ENCODE peak calls at places on chromosomes 3 and 15, in eight cellular contexts. D is cardiac septum; R is dorsolateral prefrontal cortex; Y is GM19239; A is D721Med; L is stimulated activated CD4-positive, alpha-beta T cell treated with anti-CD3 and anti-CD28 coated beads, Interleukin-1b, Interleukin-23, amount 100 ng/mL, for 24 hours; S is brain microvascular endothelial cell; Q is SW480. E is an unnamed sample.

GRCh38 chr3:127112796-127113570 is 79.9 kb upstream of the PRR23E start:
- DNase-seq in Q (no peak), L (no peak), Y (no peak), D (no peak), S (no peak), R (no peak), A (no peak), E (no peak)

GRCh38 chr3:60514085-60514649 is 737.1 kb downstream of the FHIT start:
- DNase-seq in Q (no peak), R (no peak), Y (no peak), A (no peak), S (no peak), L (no peak), D (no peak), E (no peak)

GRCh38 chr3:184443364-184443763 is 63.5 kb downstream of the CHRD start:
- DNase-seq in L (no peak), Q (no peak), A (no peak), R (no peak), D (no peak), S (no peak), Y (no peak), E (peak)

GRCh38 chr15:49501586-49501985 is 78.5 kb downstream of the FGF7 start:
- DNase-seq in L (no peak), D (no peak), Q (no peak), R (no peak), A (no peak), S (no peak), Y (no peak), E (no peak)

GRCh38 chr15:93483923-93484322 is 394.9 kb upstream of the RGMA start:
- DNase-seq in A (no peak), Q (no peak), L (no peak), Y (no peak), D (no peak), S (no peak), R (no peak), E (no peak)

GRCh38 chr3:73235768-73236167 is 174.3 kb downstream of the EBLN2 start:
- DNase-seq in R (no peak), L (no peak), Q (no peak), D (no peak), Y (no peak), A (no peak), S (no peak), E (no peak)

GRCh38 chr15:71411538-71412482 is 296.5 kb downstream of the THSD4 start:
- DNase-seq in L (no peak), R (no peak), S (peak), Y (no peak), Q (no peak), D (no peak), A (no peak), E (peak)

GRCh38 chr3:116338713-116339112 is 106.6 kb downstream of the LSAMP start:
- DNase-seq in D (no peak), R (no peak), A (no peak), L (no peak), Y (no peak), S (no peak), Q (no peak), E (no peak)

GRCh38 chr3:10702961-10703740 is 112.9 kb upstream of the SLC6A11 start:
- DNase-seq in R (no peak), L (no peak), S (no peak), Q (no peak), Y (no peak), D (no peak), A (no peak), E (no peak)

GRCh38 chr3:122766430-122766829 is 27.2 kb downstream of the HSPBAP1 start:
- DNase-seq in R (no peak), Y (no peak), L (no peak), A (no peak), D (no peak), S (no peak), Q (no peak), E (no peak)

GRCh38 chr3:151697496-151697895 is 36.2 kb upstream of the AADACL2 start:
- DNase-seq in D (no peak), L (no peak), S (peak), Y (no peak), R (no peak), A (no peak), Q (no peak), E (no peak)

GRCh38 chr15:51450001-51450400 is 108.5 kb downstream of the GLDN start:
- DNase-seq in D (no peak), S (peak), Q (peak), L (no peak), R (no peak), A (no peak), Y (no peak), E (peak)

GRCh38 chr15:93165737-93166136 is 76.7 kb upstream of the RGMA start:
- DNase-seq in D (no peak), Y (no peak), S (no peak), Q (no peak), R (no peak), A (no peak), L (no peak), E (no peak)

GRCh38 chr15:52481915-52482314 is 46.8 kb downstream of the MYO5A start:
- DNase-seq in D (no peak), L (no peak), Q (peak), R (no peak), S (peak), Y (peak), A (no peak), E (peak)

GRCh38 chr15:35477853-35478252 is 68.1 kb downstream of the DPH6 start:
- DNase-seq in Q (no peak), Y (no peak), R (no peak), A (no peak), D (no peak), S (no peak), L (no peak), E (no peak)

GRCh38 chr15:31100738-31101137 is 787 bp downstream of the TRPM1 start:
- DNase-seq in D (no peak), L (no peak), S (no peak), Y (no peak), A (no peak), Q (no peak), R (no peak), E (no peak)

GRCh38 chr3:134641671-134642300 is 9.0 kb downstream of the KY start:
- DNase-seq in S (no peak), L (no peak), Y (no peak), R (no peak), D (no peak), Q (no peak), A (no peak), E (no peak)

GRCh38 chr15:82951472-82952155 is 906 bp downstream of the HOMER2 start:
- DNase-seq in Y (no peak), L (no peak), S (no peak), D (no peak), Q (no peak), R (no peak), A (no peak), E (no peak)

GRCh38 chr3:17986393-17986816 is 244.0 kb upstream of the TBC1D5 start:
- DNase-seq in Q (no peak), R (no peak), D (no peak), A (no peak), Y (no peak), S (no peak), L (no peak), E (no peak)

GRCh38 chr15:36805278-36805677 is 225.9 kb downstream of the CDIN1 start:
- DNase-seq in S (no peak), A (no peak), D (no peak), R (no peak), L (no peak), Y (no peak), Q (no peak), E (no peak)

GRCh38 chr15:25179673-25180511 is 225.1 kb downstream of the SNRPN start:
- DNase-seq in L (no peak), R (peak), Y (no peak), S (no peak), Q (no peak), D (peak), A (peak), E (no peak)

GRCh38 chr3:24601500-24601899 is 106.8 kb upstream of the THRB start:
- DNase-seq in Q (no peak), A (no peak), R (no peak), D (no peak), S (no peak), Y (no peak), L (no peak), E (no peak)

GRCh38 chr3:186287723-186288122 is 74.3 kb downstream of the DGKG start:
- DNase-seq in Q (no peak), A (no peak), R (no peak), S (peak), L (no peak), D (no peak), Y (no peak), E (peak)

GRCh38 chr3:171163724-171164465 is 137.4 kb upstream of the SLC2A2 start:
- DNase-seq in Q (no peak), D (no peak), R (no peak), Y (no peak), A (no peak), S (no peak), L (no peak), E (no peak)

GRCh38 chr3:184155644-184156521 is 706 bp downstream of the DVL3 start:
- DNase-seq in Q (peak), D (peak), S (no peak), A (no peak), L (no peak), Y (peak), R (no peak), E (peak)

GRCh38 chr3:194869482-194870169 is 183.9 kb downstream of the FAM43A start:
- DNase-seq in S (peak), A (no peak), R (no peak), D (no peak), Q (no peak), Y (no peak), L (no peak), E (peak)

GRCh38 chr3:57855943-57856342 is 99.8 kb downstream of the SLMAP start:
- DNase-seq in A (no peak), S (no peak), D (no peak), R (no peak), Q (no peak), Y (no peak), L (no peak), E (no peak)

GRCh38 chr3:64185436-64185835 is 39.8 kb downstream of the PRICKLE2 start:
- DNase-seq in Q (no peak), A (no peak), L (no peak), Y (no peak), S (no peak), D (no peak), R (no peak), E (no peak)

GRCh38 chr3:150114873-150115570 is 144.3 kb upstream of the PFN2 start:
- DNase-seq in Y (no peak), D (no peak), S (peak), R (no peak), Q (no peak), L (no peak), A (no peak), E (peak)

GRCh38 chr15:77528290-77528967 is 104.3 kb downstream of the LINGO1 start:
- DNase-seq in L (no peak), D (peak), Y (no peak), S (no peak), A (no peak), R (no peak), Q (no peak), E (no peak)

E was measured in A172.